ENCODE peak calls at places on chromosomes 12 and 14, in seven cellular contexts. One of them, this sample, is unnamed.
A peak's percentile ranks its signal among the peaks of the same experiment; 100 is the strongest.

GRCh38 chr12:80107221-80107620 is 7.9 kb downstream of the OTOGL start:
- DNase-seq in RWPE2: no peak
- DNase-seq in left lung: no peak
- DNase-seq in aorta: no peak
- DNase-seq in mesendoderm: no peak
- DNase-seq in naive thymus-derived CD4-positive, alpha-beta T cell: no peak
- DNase-seq in mesenchymal stem cell: no peak
- DNase-seq in this sample: no peak

GRCh38 chr12:2183556-2184541 is 131.1 kb downstream of the CACNA1C start:
- DNase-seq in RWPE2: no peak
- DNase-seq in left lung: no peak
- DNase-seq in aorta: no peak
- DNase-seq in mesendoderm: peak; percentile 73
- DNase-seq in naive thymus-derived CD4-positive, alpha-beta T cell: no peak
- DNase-seq in mesenchymal stem cell: peak; percentile 79
- DNase-seq in this sample: no peak

GRCh38 chr12:20434993-20435392 is 66.7 kb downstream of the PDE3A start:
- DNase-seq in RWPE2: no peak
- DNase-seq in left lung: no peak
- DNase-seq in aorta: no peak
- DNase-seq in mesendoderm: peak; percentile 28
- DNase-seq in naive thymus-derived CD4-positive, alpha-beta T cell: no peak
- DNase-seq in mesenchymal stem cell: peak; percentile 34
- DNase-seq in this sample: no peak

GRCh38 chr12:40834321-40834720 is 142.1 kb downstream of the CNTN1 start:
- DNase-seq in RWPE2: no peak
- DNase-seq in left lung: no peak
- DNase-seq in aorta: no peak
- DNase-seq in mesendoderm: no peak
- DNase-seq in naive thymus-derived CD4-positive, alpha-beta T cell: no peak
- DNase-seq in mesenchymal stem cell: no peak
- DNase-seq in this sample: no peak

GRCh38 chr14:38070213-38070612 is 137.5 kb upstream of the SSTR1 start:
- DNase-seq in RWPE2: no peak
- DNase-seq in left lung: no peak
- DNase-seq in aorta: no peak
- DNase-seq in mesendoderm: no peak
- DNase-seq in naive thymus-derived CD4-positive, alpha-beta T cell: no peak
- DNase-seq in mesenchymal stem cell: no peak
- DNase-seq in this sample: no peak

GRCh38 chr12:112340983-112341840 is 41.0 kb downstream of the HECTD4 start:
- DNase-seq in RWPE2: no peak
- DNase-seq in left lung: no peak
- DNase-seq in aorta: no peak
- DNase-seq in mesendoderm: no peak
- DNase-seq in naive thymus-derived CD4-positive, alpha-beta T cell: no peak
- DNase-seq in mesenchymal stem cell: no peak
- DNase-seq in this sample: no peak

GRCh38 chr14:72638021-72638420 is 255.9 kb downstream of the DPF3 start:
- DNase-seq in RWPE2: no peak
- DNase-seq in left lung: no peak
- DNase-seq in aorta: no peak
- DNase-seq in mesendoderm: no peak
- DNase-seq in naive thymus-derived CD4-positive, alpha-beta T cell: no peak
- DNase-seq in mesenchymal stem cell: peak; percentile 92
- DNase-seq in this sample: no peak

GRCh38 chr12:25242981-25243764 is 7.6 kb downstream of the KRAS start:
- DNase-seq in RWPE2: no peak
- DNase-seq in left lung: no peak
- DNase-seq in aorta: no peak
- DNase-seq in mesendoderm: peak; percentile 36
- DNase-seq in naive thymus-derived CD4-positive, alpha-beta T cell: no peak
- DNase-seq in mesenchymal stem cell: peak; percentile 15
- DNase-seq in this sample: no peak

GRCh38 chr12:85424581-85425348 is 144.7 kb downstream of the ALX1 start:
- DNase-seq in RWPE2: no peak
- DNase-seq in left lung: peak; percentile 2
- DNase-seq in aorta: no peak
- DNase-seq in mesendoderm: peak; percentile 52
- DNase-seq in naive thymus-derived CD4-positive, alpha-beta T cell: no peak
- DNase-seq in mesenchymal stem cell: peak; percentile 42
- DNase-seq in this sample: no peak

GRCh38 chr14:101772770-101773169 is 11.3 kb downstream of the PPP2R5C start:
- DNase-seq in RWPE2: no peak
- DNase-seq in left lung: no peak
- DNase-seq in aorta: no peak
- DNase-seq in mesendoderm: no peak
- DNase-seq in naive thymus-derived CD4-positive, alpha-beta T cell: no peak
- DNase-seq in mesenchymal stem cell: no peak
- DNase-seq in this sample: no peak

GRCh38 chr12:108371801-108372344 is 32.8 kb upstream of the CMKLR1 start:
- DNase-seq in RWPE2: no peak
- DNase-seq in left lung: no peak
- DNase-seq in aorta: peak; percentile 76
- DNase-seq in mesendoderm: no peak
- DNase-seq in naive thymus-derived CD4-positive, alpha-beta T cell: no peak
- DNase-seq in mesenchymal stem cell: peak; percentile 3
- DNase-seq in this sample: no peak

GRCh38 chr12:24705741-24706358 is 243.1 kb downstream of the BCAT1 start:
- DNase-seq in RWPE2: no peak
- DNase-seq in left lung: no peak
- DNase-seq in aorta: no peak
- DNase-seq in mesendoderm: no peak
- DNase-seq in naive thymus-derived CD4-positive, alpha-beta T cell: no peak
- DNase-seq in mesenchymal stem cell: no peak
- DNase-seq in this sample: no peak

GRCh38 chr12:114411081-114411836 is 5.3 kb upstream of the TBX5 start:
- DNase-seq in RWPE2: no peak
- DNase-seq in left lung: no peak
- DNase-seq in aorta: no peak
- DNase-seq in mesendoderm: peak; percentile 5
- DNase-seq in naive thymus-derived CD4-positive, alpha-beta T cell: no peak
- DNase-seq in mesenchymal stem cell: no peak
- DNase-seq in this sample: no peak

GRCh38 chr14:53663709-53664108 is 292.9 kb downstream of the BMP4 start:
- DNase-seq in RWPE2: no peak
- DNase-seq in left lung: no peak
- DNase-seq in aorta: no peak
- DNase-seq in mesendoderm: peak; percentile 89
- DNase-seq in naive thymus-derived CD4-positive, alpha-beta T cell: no peak
- DNase-seq in mesenchymal stem cell: peak; percentile 68
- DNase-seq in this sample: no peak

GRCh38 chr14:39763402-39763890 is 331.2 kb upstream of the FBXO33 start:
- DNase-seq in RWPE2: no peak
- DNase-seq in left lung: no peak
- DNase-seq in aorta: no peak
- DNase-seq in mesendoderm: no peak
- DNase-seq in naive thymus-derived CD4-positive, alpha-beta T cell: no peak
- DNase-seq in mesenchymal stem cell: no peak
- DNase-seq in this sample: no peak
- H3K27ac ChIP-seq in RWPE2: no peak overlapping the region
- H3K27ac ChIP-seq in left lung: no peak overlapping the region
- H3K27ac ChIP-seq in aorta: no peak overlapping the region
- H3K27ac ChIP-seq in mesendoderm: no peak overlapping the region
- H3K27ac ChIP-seq in naive thymus-derived CD4-positive, alpha-beta T cell: no peak overlapping the region
- H3K27ac ChIP-seq in mesenchymal stem cell: no peak overlapping the region
- H3K27ac ChIP-seq in this sample: no peak overlapping the region

GRCh38 chr14:96275182-96276112 is 19.4 kb downstream of the BDKRB1 start:
- DNase-seq in RWPE2: no peak
- DNase-seq in left lung: peak; percentile 91
- DNase-seq in aorta: peak; percentile 72
- DNase-seq in mesendoderm: peak; percentile 63
- DNase-seq in naive thymus-derived CD4-positive, alpha-beta T cell: peak; percentile 68
- DNase-seq in mesenchymal stem cell: peak; percentile 79
- DNase-seq in this sample: peak; percentile 87

GRCh38 chr14:96271421-96271762 is 15.4 kb downstream of the BDKRB1 start:
- DNase-seq in RWPE2: no peak
- DNase-seq in left lung: no peak
- DNase-seq in aorta: no peak
- DNase-seq in mesendoderm: no peak
- DNase-seq in naive thymus-derived CD4-positive, alpha-beta T cell: no peak
- DNase-seq in mesenchymal stem cell: no peak
- DNase-seq in this sample: no peak

GRCh38 chr14:96274122-96274910 is 18.3 kb downstream of the BDKRB1 start:
- DNase-seq in RWPE2: no peak
- DNase-seq in left lung: no peak
- DNase-seq in aorta: no peak
- DNase-seq in mesendoderm: no peak
- DNase-seq in naive thymus-derived CD4-positive, alpha-beta T cell: no peak
- DNase-seq in mesenchymal stem cell: peak; percentile 93
- DNase-seq in this sample: no peak

GRCh38 chr14:96272777-96273471 is 16.9 kb downstream of the BDKRB1 start:
- DNase-seq in RWPE2: no peak
- DNase-seq in left lung: no peak
- DNase-seq in aorta: no peak
- DNase-seq in mesendoderm: no peak
- DNase-seq in naive thymus-derived CD4-positive, alpha-beta T cell: no peak
- DNase-seq in mesenchymal stem cell: no peak
- DNase-seq in this sample: no peak

DNA sequence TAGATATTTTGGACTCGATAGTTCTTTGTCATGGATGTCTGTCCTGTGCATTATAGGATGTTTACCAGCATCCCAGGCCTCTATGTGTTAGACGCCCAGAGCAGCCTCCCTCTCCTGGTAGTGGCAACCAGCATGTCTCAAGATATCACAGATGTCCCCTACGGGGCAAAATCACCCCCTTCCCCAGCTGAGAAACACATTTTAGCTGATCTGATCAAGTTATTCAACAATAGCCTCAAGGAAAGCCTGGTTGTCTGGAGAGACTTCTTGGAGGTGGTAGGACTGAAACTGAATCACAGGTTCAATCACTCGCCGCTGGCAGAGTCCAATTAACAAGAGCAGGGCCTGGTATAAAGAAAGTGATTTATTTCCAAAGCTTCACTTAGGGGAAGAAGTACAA is 17.6 kb downstream of the BDKRB1 start:
- DNase-seq in RWPE2: no peak
- DNase-seq in left lung: no peak
- DNase-seq in aorta: no peak
- DNase-seq in mesendoderm: no peak
- DNase-seq in naive thymus-derived CD4-positive, alpha-beta T cell: no peak
- DNase-seq in mesenchymal stem cell: no peak
- DNase-seq in this sample: no peak
- H3K4me1 ChIP-seq in RWPE2: peaks cover 15% of the 10 kb centered on the region
- H3K4me1 ChIP-seq in left lung: peaks cover 4% of the 10 kb centered on the region
- H3K4me1 ChIP-seq in aorta: no peaks in the 10 kb centered on the region
- H3K4me1 ChIP-seq in mesendoderm: no peaks in the 10 kb centered on the region
- H3K4me1 ChIP-seq in naive thymus-derived CD4-positive, alpha-beta T cell: no peaks in the 10 kb centered on the region
- H3K4me1 ChIP-seq in mesenchymal stem cell: peaks cover 22% of the 10 kb centered on the region
- H3K4me1 ChIP-seq in this sample: peaks cover 10% of the 10 kb centered on the region

DNA sequence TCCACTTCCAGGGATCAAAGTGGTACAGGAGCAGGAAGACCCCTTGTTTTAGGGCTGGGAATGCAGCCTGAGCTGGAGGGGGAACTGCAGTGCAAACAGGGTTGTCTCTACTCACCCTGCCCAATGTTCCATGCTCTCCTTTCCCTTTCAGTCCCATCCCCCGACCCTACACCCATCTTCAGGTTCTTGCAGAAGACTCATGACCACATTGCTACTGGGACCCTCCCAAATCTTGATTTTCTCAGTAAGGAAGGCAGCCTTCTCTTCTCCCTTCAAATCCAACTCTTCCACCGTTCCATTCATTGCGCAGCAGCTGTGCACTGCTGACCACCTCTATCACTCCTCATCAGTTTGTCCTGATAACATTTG is 1.9 kb downstream of the SERPINA11 start:
- DNase-seq in RWPE2: no peak
- DNase-seq in left lung: no peak
- DNase-seq in aorta: no peak
- DNase-seq in mesendoderm: no peak
- DNase-seq in naive thymus-derived CD4-positive, alpha-beta T cell: no peak
- DNase-seq in mesenchymal stem cell: no peak
- DNase-seq in this sample: no peak
- H3K27ac ChIP-seq in RWPE2: no peak overlapping the region
- H3K27ac ChIP-seq in left lung: no peak overlapping the region
- H3K27ac ChIP-seq in aorta: no peak overlapping the region
- H3K27ac ChIP-seq in mesendoderm: no peak overlapping the region
- H3K27ac ChIP-seq in naive thymus-derived CD4-positive, alpha-beta T cell: no peak overlapping the region
- H3K27ac ChIP-seq in mesenchymal stem cell: no peak overlapping the region
- H3K27ac ChIP-seq in this sample: no peak overlapping the region

GRCh38 chr12:53224268-53224896 is 7.6 kb downstream of the RARG start:
- DNase-seq in RWPE2: peak; percentile 88
- DNase-seq in left lung: no peak
- DNase-seq in aorta: peak; percentile 26
- DNase-seq in mesendoderm: peak; percentile 94
- DNase-seq in naive thymus-derived CD4-positive, alpha-beta T cell: no peak
- DNase-seq in mesenchymal stem cell: peak; percentile 36
- DNase-seq in this sample: no peak
- H3K4me1 ChIP-seq in RWPE2: peaks cover 42% of the 10 kb centered on the region
- H3K4me1 ChIP-seq in left lung: peaks cover 36% of the 10 kb centered on the region
- H3K4me1 ChIP-seq in aorta: no peaks in the 10 kb centered on the region
- H3K4me1 ChIP-seq in mesendoderm: peaks cover 22% of the 10 kb centered on the region
- H3K4me1 ChIP-seq in naive thymus-derived CD4-positive, alpha-beta T cell: peaks cover 27% of the 10 kb centered on the region
- H3K4me1 ChIP-seq in mesenchymal stem cell: peaks cover 24% of the 10 kb centered on the region
- H3K4me1 ChIP-seq in this sample: peaks cover 38% of the 10 kb centered on the region

GRCh38 chr14:22802860-22803562 is 12.2 kb downstream of the SLC7A7 start:
- DNase-seq in RWPE2: no peak
- DNase-seq in left lung: no peak
- DNase-seq in aorta: no peak
- DNase-seq in mesendoderm: no peak
- DNase-seq in naive thymus-derived CD4-positive, alpha-beta T cell: no peak
- DNase-seq in mesenchymal stem cell: no peak
- DNase-seq in this sample: no peak

GRCh38 chr14:22801716-22802115 is 13.5 kb downstream of the SLC7A7 start:
- DNase-seq in RWPE2: no peak
- DNase-seq in left lung: no peak
- DNase-seq in aorta: no peak
- DNase-seq in mesendoderm: no peak
- DNase-seq in naive thymus-derived CD4-positive, alpha-beta T cell: no peak
- DNase-seq in mesenchymal stem cell: no peak
- DNase-seq in this sample: no peak

GRCh38 chr14:22800356-22800755 is 14.9 kb downstream of the SLC7A7 start:
- DNase-seq in RWPE2: no peak
- DNase-seq in left lung: no peak
- DNase-seq in aorta: no peak
- DNase-seq in mesendoderm: no peak
- DNase-seq in naive thymus-derived CD4-positive, alpha-beta T cell: no peak
- DNase-seq in mesenchymal stem cell: no peak
- DNase-seq in this sample: no peak

GRCh38 chr14:22807432-22808087 is 7.7 kb downstream of the SLC7A7 start:
- DNase-seq in RWPE2: no peak
- DNase-seq in left lung: no peak
- DNase-seq in aorta: no peak
- DNase-seq in mesendoderm: peak; percentile 67
- DNase-seq in naive thymus-derived CD4-positive, alpha-beta T cell: no peak
- DNase-seq in mesenchymal stem cell: no peak
- DNase-seq in this sample: peak; percentile 27

GRCh38 chr14:22803575-22803974 is 11.7 kb downstream of the SLC7A7 start:
- DNase-seq in RWPE2: no peak
- DNase-seq in left lung: no peak
- DNase-seq in aorta: no peak
- DNase-seq in mesendoderm: no peak
- DNase-seq in naive thymus-derived CD4-positive, alpha-beta T cell: no peak
- DNase-seq in mesenchymal stem cell: no peak
- DNase-seq in this sample: no peak
- H3K27ac ChIP-seq in RWPE2: no peak overlapping the region
- H3K27ac ChIP-seq in left lung: no peak overlapping the region
- H3K27ac ChIP-seq in aorta: no peak overlapping the region
- H3K27ac ChIP-seq in mesendoderm: no peak overlapping the region
- H3K27ac ChIP-seq in naive thymus-derived CD4-positive, alpha-beta T cell: no peak overlapping the region
- H3K27ac ChIP-seq in mesenchymal stem cell: no peak overlapping the region
- H3K27ac ChIP-seq in this sample: no peak overlapping the region

GRCh38 chr12:62653740-62654139 is 187.1 kb downstream of the MON2 start:
- DNase-seq in RWPE2: no peak
- DNase-seq in left lung: no peak
- DNase-seq in aorta: no peak
- DNase-seq in mesendoderm: peak; percentile 90
- DNase-seq in naive thymus-derived CD4-positive, alpha-beta T cell: no peak
- DNase-seq in mesenchymal stem cell: no peak
- DNase-seq in this sample: no peak
- H3K4me1 ChIP-seq in RWPE2: no peaks in the 10 kb centered on the region
- H3K4me1 ChIP-seq in left lung: no peaks in the 10 kb centered on the region
- H3K4me1 ChIP-seq in aorta: no peaks in the 10 kb centered on the region
- H3K4me1 ChIP-seq in mesendoderm: peaks cover 25% of the 10 kb centered on the region
- H3K4me1 ChIP-seq in naive thymus-derived CD4-positive, alpha-beta T cell: peaks cover 4% of the 10 kb centered on the region
- H3K4me1 ChIP-seq in mesenchymal stem cell: peaks cover 4% of the 10 kb centered on the region
- H3K4me1 ChIP-seq in this sample: no peaks in the 10 kb centered on the region

This sample was measured in upper lobe of right lung.